ENCODE peak calls at places on chromosomes 2 and 18, in seven cellular contexts. One of them, this sample, is unnamed. For H3K4me1 and H3K9me3, the result is how much of the 10 kb centered on the place peaks cover.

GRCh38 chr2:240503375-240503774 is 54.4 kb downstream of the ANKMY1 start:
- DNase-seq in Peyer's patch: no peak
- DNase-seq in tibial artery: no peak
- DNase-seq in naive thymus-derived CD4-positive, alpha-beta T cell: no peak
- DNase-seq in aorta: no peak
- DNase-seq in neuronal stem cell: no peak
- DNase-seq in adrenal gland: peak
- DNase-seq in this sample: no peak

GRCh38 chr2:18176679-18177215 is 298.3 kb downstream of the KCNS3 start:
- DNase-seq in Peyer's patch: no peak
- DNase-seq in tibial artery: no peak
- DNase-seq in naive thymus-derived CD4-positive, alpha-beta T cell: no peak
- DNase-seq in aorta: no peak
- DNase-seq in neuronal stem cell: no peak
- DNase-seq in adrenal gland: no peak
- DNase-seq in this sample: no peak

GRCh38 chr2:64581777-64582539 is 57.8 kb downstream of the AFTPH start:
- DNase-seq in Peyer's patch: no peak
- DNase-seq in tibial artery: no peak
- DNase-seq in naive thymus-derived CD4-positive, alpha-beta T cell: no peak
- DNase-seq in aorta: no peak
- DNase-seq in neuronal stem cell: no peak
- DNase-seq in adrenal gland: no peak
- DNase-seq in this sample: peak

GRCh38 chr2:95057535-95058453 is 32.3 kb downstream of the MAL start:
- DNase-seq in Peyer's patch: no peak
- DNase-seq in tibial artery: no peak
- DNase-seq in naive thymus-derived CD4-positive, alpha-beta T cell: no peak
- DNase-seq in aorta: no peak
- DNase-seq in neuronal stem cell: peak
- DNase-seq in adrenal gland: no peak
- DNase-seq in this sample: no peak

GRCh38 chr2:65373365-65373918 is 59.0 kb downstream of the SPRED2 start:
- DNase-seq in Peyer's patch: no peak
- DNase-seq in tibial artery: no peak
- DNase-seq in naive thymus-derived CD4-positive, alpha-beta T cell: no peak
- DNase-seq in aorta: no peak
- DNase-seq in neuronal stem cell: no peak
- DNase-seq in adrenal gland: no peak
- DNase-seq in this sample: no peak

GRCh38 chr2:170744248-170745002 is 25.8 kb upstream of the ERICH2 start:
- DNase-seq in Peyer's patch: no peak
- DNase-seq in tibial artery: no peak
- DNase-seq in naive thymus-derived CD4-positive, alpha-beta T cell: no peak
- DNase-seq in aorta: no peak
- DNase-seq in neuronal stem cell: no peak
- DNase-seq in adrenal gland: no peak
- DNase-seq in this sample: peak

GRCh38 chr2:226304308-226304707 is 495.3 kb downstream of the IRS1 start:
- DNase-seq in Peyer's patch: no peak
- DNase-seq in tibial artery: no peak
- DNase-seq in naive thymus-derived CD4-positive, alpha-beta T cell: no peak
- DNase-seq in aorta: no peak
- DNase-seq in neuronal stem cell: no peak
- DNase-seq in adrenal gland: no peak
- DNase-seq in this sample: no peak

GRCh38 chr18:26460449-26461091 is 87.8 kb downstream of the KCTD1 start:
- DNase-seq in Peyer's patch: no peak
- DNase-seq in tibial artery: no peak
- DNase-seq in naive thymus-derived CD4-positive, alpha-beta T cell: no peak
- DNase-seq in aorta: no peak
- DNase-seq in neuronal stem cell: no peak
- DNase-seq in adrenal gland: no peak
- DNase-seq in this sample: no peak

GRCh38 chr18:63936156-63936931 is 12.8 kb upstream of the HMSD start:
- DNase-seq in Peyer's patch: peak
- DNase-seq in tibial artery: peak
- DNase-seq in naive thymus-derived CD4-positive, alpha-beta T cell: peak
- DNase-seq in aorta: peak
- DNase-seq in neuronal stem cell: peak
- DNase-seq in adrenal gland: peak
- DNase-seq in this sample: peak

GRCh38 chr2:178404380-178404767 is 46.6 kb downstream of the PRKRA start:
- DNase-seq in Peyer's patch: no peak
- DNase-seq in tibial artery: no peak
- DNase-seq in naive thymus-derived CD4-positive, alpha-beta T cell: no peak
- DNase-seq in aorta: peak
- DNase-seq in neuronal stem cell: no peak
- DNase-seq in adrenal gland: no peak
- DNase-seq in this sample: no peak

GRCh38 chr2:101305492-101306123 is 2.9 kb downstream of the RNF149 start:
- DNase-seq in Peyer's patch: no peak
- DNase-seq in tibial artery: no peak
- DNase-seq in naive thymus-derived CD4-positive, alpha-beta T cell: no peak
- DNase-seq in aorta: no peak
- DNase-seq in neuronal stem cell: no peak
- DNase-seq in adrenal gland: no peak
- DNase-seq in this sample: peak

GRCh38 chr2:200171761-200172482 is 134.6 kb upstream of the SPATS2L start:
- DNase-seq in Peyer's patch: no peak
- DNase-seq in tibial artery: no peak
- DNase-seq in naive thymus-derived CD4-positive, alpha-beta T cell: no peak
- DNase-seq in aorta: no peak
- DNase-seq in neuronal stem cell: no peak
- DNase-seq in adrenal gland: no peak
- DNase-seq in this sample: peak

GRCh38 chr2:68971591-68972231 is 2.7 kb upstream of the GKN1 start:
- DNase-seq in Peyer's patch: no peak
- DNase-seq in tibial artery: no peak
- DNase-seq in naive thymus-derived CD4-positive, alpha-beta T cell: no peak
- DNase-seq in aorta: no peak
- DNase-seq in neuronal stem cell: no peak
- DNase-seq in adrenal gland: no peak
- DNase-seq in this sample: peak

GRCh38 chr2:142944264-142944663 is 66.8 kb downstream of the KYNU start:
- DNase-seq in Peyer's patch: no peak
- DNase-seq in tibial artery: no peak
- DNase-seq in naive thymus-derived CD4-positive, alpha-beta T cell: no peak
- DNase-seq in aorta: no peak
- DNase-seq in neuronal stem cell: no peak
- DNase-seq in adrenal gland: no peak
- DNase-seq in this sample: no peak

GRCh38 chr18:10169064-10169562 is 255.3 kb downstream of the VAPA start:
- DNase-seq in Peyer's patch: no peak
- DNase-seq in tibial artery: no peak
- DNase-seq in naive thymus-derived CD4-positive, alpha-beta T cell: no peak
- DNase-seq in aorta: no peak
- DNase-seq in neuronal stem cell: no peak
- DNase-seq in adrenal gland: no peak
- DNase-seq in this sample: no peak

GRCh38 chr2:172964511-172964910 is 111.1 kb upstream of the MAP3K20 start:
- DNase-seq in Peyer's patch: no peak
- DNase-seq in tibial artery: no peak
- DNase-seq in naive thymus-derived CD4-positive, alpha-beta T cell: no peak
- DNase-seq in aorta: no peak
- DNase-seq in neuronal stem cell: no peak
- DNase-seq in adrenal gland: no peak
- DNase-seq in this sample: no peak

GRCh38 chr2:53475320-53475719 is 292.3 kb upstream of the CHAC2 start:
- DNase-seq in Peyer's patch: no peak
- DNase-seq in tibial artery: no peak
- DNase-seq in naive thymus-derived CD4-positive, alpha-beta T cell: no peak
- DNase-seq in aorta: no peak
- DNase-seq in neuronal stem cell: no peak
- DNase-seq in adrenal gland: no peak
- DNase-seq in this sample: no peak

GRCh38 chr18:39742015-39742466 is 2176.4 kb upstream of the CELF4 start:
- DNase-seq in Peyer's patch: no peak
- DNase-seq in tibial artery: no peak
- DNase-seq in naive thymus-derived CD4-positive, alpha-beta T cell: no peak
- DNase-seq in aorta: no peak
- DNase-seq in neuronal stem cell: no peak
- DNase-seq in adrenal gland: no peak
- DNase-seq in this sample: no peak

GRCh38 chr2:85132392-85132791 is 800 bp upstream of the TCF7L1 start:
- DNase-seq in Peyer's patch: no peak
- DNase-seq in tibial artery: peak
- DNase-seq in naive thymus-derived CD4-positive, alpha-beta T cell: no peak
- DNase-seq in aorta: peak
- DNase-seq in neuronal stem cell: no peak
- DNase-seq in adrenal gland: no peak
- DNase-seq in this sample: no peak

GRCh38 chr2:215626063-215626462 is 190.2 kb upstream of the FN1 start:
- DNase-seq in Peyer's patch: no peak
- DNase-seq in tibial artery: no peak
- DNase-seq in naive thymus-derived CD4-positive, alpha-beta T cell: no peak
- DNase-seq in aorta: no peak
- DNase-seq in neuronal stem cell: no peak
- DNase-seq in adrenal gland: no peak
- DNase-seq in this sample: no peak

GRCh38 chr2:136206613-136207012 is 88.7 kb upstream of the CXCR4 start:
- DNase-seq in Peyer's patch: peak
- DNase-seq in tibial artery: no peak
- DNase-seq in naive thymus-derived CD4-positive, alpha-beta T cell: no peak
- DNase-seq in aorta: no peak
- DNase-seq in neuronal stem cell: no peak
- DNase-seq in adrenal gland: no peak
- DNase-seq in this sample: no peak

GRCh38 chr2:27992787-27993747 is 102.5 kb downstream of the BABAM2 start:
- DNase-seq in Peyer's patch: no peak
- DNase-seq in tibial artery: no peak
- DNase-seq in naive thymus-derived CD4-positive, alpha-beta T cell: no peak
- DNase-seq in aorta: no peak
- DNase-seq in neuronal stem cell: peak
- DNase-seq in adrenal gland: no peak
- DNase-seq in this sample: peak

DNA sequence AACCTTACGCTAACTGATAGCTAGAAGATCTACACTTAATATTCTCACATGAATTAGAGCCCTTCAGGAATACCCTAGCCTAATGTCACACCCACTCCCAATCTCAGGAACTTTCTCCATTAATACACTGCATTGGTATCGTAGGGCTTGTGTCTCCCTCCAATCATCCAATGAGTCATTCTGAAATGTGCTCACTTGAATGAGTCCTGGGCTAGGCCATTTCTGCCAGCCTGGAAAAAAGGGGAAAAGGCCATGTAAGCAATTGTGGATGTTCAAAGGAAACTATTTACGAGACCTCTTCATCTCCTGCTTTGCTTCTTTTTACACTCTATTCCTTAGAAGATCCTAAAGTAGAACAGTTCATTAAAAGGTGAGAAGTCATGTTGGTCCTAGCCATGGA is 18.8 kb downstream of the ZEB2 start:
- DNase-seq in Peyer's patch: no peak
- DNase-seq in tibial artery: no peak
- DNase-seq in naive thymus-derived CD4-positive, alpha-beta T cell: no peak
- DNase-seq in aorta: no peak
- DNase-seq in neuronal stem cell: no peak
- DNase-seq in adrenal gland: no peak
- DNase-seq in this sample: no peak
- H3K4me1 ChIP-seq in Peyer's patch: under half
- H3K4me1 ChIP-seq in tibial artery: under half
- H3K4me1 ChIP-seq in naive thymus-derived CD4-positive, alpha-beta T cell: under half
- H3K4me1 ChIP-seq in aorta: under half
- H3K4me1 ChIP-seq in neuronal stem cell: under half
- H3K4me1 ChIP-seq in adrenal gland: under half
- H3K4me1 ChIP-seq in this sample: under half

GRCh38 chr2:112866128-112866835 is 29.7 kb upstream of the IL1B start:
- DNase-seq in Peyer's patch: no peak
- DNase-seq in tibial artery: no peak
- DNase-seq in naive thymus-derived CD4-positive, alpha-beta T cell: no peak
- DNase-seq in aorta: no peak
- DNase-seq in neuronal stem cell: no peak
- DNase-seq in adrenal gland: no peak
- DNase-seq in this sample: peak

GRCh38 chr2:112867701-112868631 is 31.4 kb upstream of the IL1B start:
- DNase-seq in Peyer's patch: no peak
- DNase-seq in tibial artery: peak
- DNase-seq in naive thymus-derived CD4-positive, alpha-beta T cell: no peak
- DNase-seq in aorta: no peak
- DNase-seq in neuronal stem cell: no peak
- DNase-seq in adrenal gland: no peak
- DNase-seq in this sample: no peak

GRCh38 chr2:112869258-112869842 is 32.8 kb upstream of the IL1B start:
- DNase-seq in Peyer's patch: no peak
- DNase-seq in tibial artery: peak
- DNase-seq in naive thymus-derived CD4-positive, alpha-beta T cell: no peak
- DNase-seq in aorta: no peak
- DNase-seq in neuronal stem cell: no peak
- DNase-seq in adrenal gland: peak
- DNase-seq in this sample: peak

GRCh38 chr2:112864072-112864471 is 27.5 kb upstream of the IL1B start:
- DNase-seq in Peyer's patch: no peak
- DNase-seq in tibial artery: no peak
- DNase-seq in naive thymus-derived CD4-positive, alpha-beta T cell: no peak
- DNase-seq in aorta: no peak
- DNase-seq in neuronal stem cell: no peak
- DNase-seq in adrenal gland: no peak
- DNase-seq in this sample: no peak
- H3K9me3 ChIP-seq in Peyer's patch: under half
- H3K9me3 ChIP-seq in tibial artery: under half
- H3K9me3 ChIP-seq in naive thymus-derived CD4-positive, alpha-beta T cell: under half
- H3K9me3 ChIP-seq in aorta: under half
- H3K9me3 ChIP-seq in neuronal stem cell: under half
- H3K9me3 ChIP-seq in adrenal gland: under half
- H3K9me3 ChIP-seq in this sample: under half

GRCh38 chr2:60513191-60513590 is 40.3 kb downstream of the BCL11A start:
- DNase-seq in Peyer's patch: no peak
- DNase-seq in tibial artery: no peak
- DNase-seq in naive thymus-derived CD4-positive, alpha-beta T cell: no peak
- DNase-seq in aorta: no peak
- DNase-seq in neuronal stem cell: no peak
- DNase-seq in adrenal gland: no peak
- DNase-seq in this sample: no peak
- H3K4me1 ChIP-seq in Peyer's patch: under half
- H3K4me1 ChIP-seq in tibial artery: under half
- H3K4me1 ChIP-seq in naive thymus-derived CD4-positive, alpha-beta T cell: under half
- H3K4me1 ChIP-seq in aorta: under half
- H3K4me1 ChIP-seq in neuronal stem cell: under half
- H3K4me1 ChIP-seq in adrenal gland: under half
- H3K4me1 ChIP-seq in this sample: under half

DNA sequence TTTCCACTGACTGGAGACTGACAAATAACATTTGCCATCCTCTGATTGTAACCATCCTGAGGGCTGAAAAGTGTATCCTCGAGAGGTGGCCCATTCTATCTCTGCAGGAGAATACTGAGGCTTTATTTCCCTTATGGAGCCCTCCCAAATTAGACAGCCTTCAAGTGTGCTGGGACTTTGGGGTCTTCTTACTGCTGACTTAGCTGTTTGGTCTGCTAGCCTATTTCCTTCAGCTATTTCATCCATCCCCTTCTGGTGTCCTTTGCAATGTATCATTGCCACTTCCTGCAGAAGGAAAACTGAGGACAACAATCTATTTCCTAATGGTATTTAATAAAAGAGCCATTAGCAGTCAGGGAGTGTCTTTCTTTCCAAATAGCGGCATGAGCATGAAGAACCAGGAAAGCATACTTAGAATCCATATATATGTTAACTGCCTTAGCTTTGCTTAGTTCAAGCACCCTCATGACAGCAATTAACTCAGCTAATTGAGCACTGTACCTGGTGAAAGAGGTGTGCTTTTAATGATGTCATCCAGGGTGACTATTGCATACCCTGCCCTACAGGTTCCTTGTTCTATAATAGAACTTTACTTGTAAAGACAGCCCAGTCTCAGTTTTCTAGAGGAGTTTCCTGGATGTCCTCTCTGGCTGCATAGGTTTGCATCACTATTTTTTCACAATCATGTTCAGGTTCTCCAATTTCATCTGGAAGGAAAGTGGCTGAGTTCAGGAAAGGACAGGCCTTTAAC is 24.0 kb downstream of the CMPK2 start:
- DNase-seq in Peyer's patch: no peak
- DNase-seq in tibial artery: no peak
- DNase-seq in naive thymus-derived CD4-positive, alpha-beta T cell: no peak
- DNase-seq in aorta: no peak
- DNase-seq in neuronal stem cell: no peak
- DNase-seq in adrenal gland: no peak
- DNase-seq in this sample: no peak
- H3K9me3 ChIP-seq in Peyer's patch: under half
- H3K9me3 ChIP-seq in tibial artery: half or more
- H3K9me3 ChIP-seq in naive thymus-derived CD4-positive, alpha-beta T cell: under half
- H3K9me3 ChIP-seq in aorta: under half
- H3K9me3 ChIP-seq in neuronal stem cell: under half
- H3K9me3 ChIP-seq in adrenal gland: under half
- H3K9me3 ChIP-seq in this sample: under half